ENCODE peak calls at places on chromosomes 11 and 22, in six cellular contexts. S is PC-9, P is lower lobe of right lung, F is left ventricle myocardium inferior, M is RWPE1, X is foreskin fibroblast. T is an unnamed sample.

GRCh38 chr22:49790912-49791311 is 36.8 kb downstream of the BRD1 start:
- DNase-seq in S (no peak), P (no peak), F (no peak), M (no peak), X (peak), T (no peak)

GRCh38 chr11:8833568-8834275 is 77.3 kb upstream of the AKIP1 start:
- DNase-seq in S (peak), P (no peak), F (no peak), M (no peak), X (peak), T (no peak)

GRCh38 chr11:63534895-63535461 is 1.6 kb upstream of the PLAAT4 start:
- DNase-seq in S (no peak), P (no peak), F (no peak), M (no peak), X (no peak), T (no peak)

GRCh38 chr11:120169981-120170698 is 32.2 kb upstream of the TRIM29 start:
- DNase-seq in S (no peak), P (no peak), F (no peak), M (no peak), X (no peak), T (no peak)

GRCh38 chr22:26975381-26975780 is 318.0 kb downstream of the MIAT start:
- DNase-seq in S (no peak), P (no peak), F (no peak), M (peak), X (no peak), T (no peak)

GRCh38 chr11:124745835-124746620 is 6.0 kb downstream of the VSIG2 start:
- DNase-seq in S (no peak), P (no peak), F (no peak), M (peak), X (peak), T (no peak)

GRCh38 chr11:1532606-1533341 is 39.3 kb downstream of the DUSP8 start:
- DNase-seq in S (no peak), P (no peak), F (no peak), M (peak), X (peak), T (no peak)

GRCh38 chr22:27504854-27505253 is 296.7 kb downstream of the MN1 start:
- DNase-seq in S (no peak), P (no peak), F (no peak), M (no peak), X (no peak), T (no peak)

GRCh38 chr11:2767751-2768150 is 68.0 kb upstream of the KCNQ1OT1 start:
- DNase-seq in S (no peak), P (no peak), F (no peak), M (no peak), X (no peak), T (no peak)

GRCh38 chr11:75524576-75525432 is 937 bp downstream of the GDPD5 start:
- DNase-seq in S (no peak), P (no peak), F (no peak), M (no peak), X (no peak), T (no peak)

GRCh38 chr11:120128392-120129172 is 9.3 kb downstream of the TRIM29 start:
- DNase-seq in S (no peak), P (peak), F (peak), M (peak), X (peak), T (peak)

GRCh38 chr22:19761022-19761499 is 483 bp downstream of the TBX1 start:
- DNase-seq in S (no peak), P (no peak), F (no peak), M (no peak), X (no peak), T (no peak)

GRCh38 chr11:86247608-86248007 is 3.1 kb downstream of the EED start:
- DNase-seq in S (peak), P (no peak), F (no peak), M (peak), X (no peak), T (no peak)

GRCh38 chr11:128187829-128188228 is 399.5 kb downstream of the ETS1 start:
- DNase-seq in S (no peak), P (no peak), F (no peak), M (no peak), X (peak), T (no peak)

GRCh38 chr22:39234867-39235687 is 9.7 kb downstream of the PDGFB start:
- DNase-seq in S (peak), P (peak), F (peak), M (peak), X (no peak), T (no peak)

GRCh38 chr11:45655347-45655756 is 10.1 kb downstream of the CHST1 start:
- DNase-seq in S (no peak), P (peak), F (peak), M (peak), X (peak), T (no peak)

GRCh38 chr11:129973809-129974208 is 28.8 kb downstream of the PRDM10 start:
- DNase-seq in S (no peak), P (peak), F (peak), M (no peak), X (no peak), T (no peak)

GRCh38 chr11:68775951-68776388 is 24.6 kb upstream of the TESMIN start:
- DNase-seq in S (peak), P (no peak), F (no peak), M (no peak), X (no peak), T (no peak)

GRCh38 chr11:67516806-67517205 is 6.4 kb downstream of the CABP2 start:
- DNase-seq in S (no peak), P (no peak), F (no peak), M (no peak), X (no peak), T (no peak)

GRCh38 chr22:42717197-42717967 is 3.3 kb downstream of the A4GALT start:
- DNase-seq in S (no peak), P (no peak), F (no peak), M (no peak), X (peak), T (no peak)

GRCh38 chr22:32413715-32414114 is 1.7 kb upstream of the RTCB start:
- DNase-seq in S (no peak), P (no peak), F (no peak), M (peak), X (peak), T (no peak)

GRCh38 chr11:2266586-2267305 is 3.6 kb downstream of the ASCL2 start:
- DNase-seq in S (no peak), P (no peak), F (no peak), M (no peak), X (no peak), T (no peak)

GRCh38 chr22:24871611-24872205 is 65.7 kb downstream of the SGSM1 start:
- DNase-seq in S (no peak), P (no peak), F (no peak), M (no peak), X (no peak), T (no peak)

GRCh38 chr11:94876645-94877445 is 96.5 kb downstream of the CWC15 start:
- DNase-seq in S (no peak), P (peak), F (peak), M (peak), X (peak), T (no peak)

GRCh38 chr22:47460870-47461269 is 698.4 kb downstream of the TBC1D22A start:
- DNase-seq in S (no peak), P (no peak), F (no peak), M (no peak), X (no peak), T (no peak)

GRCh38 chr11:28799316-28799715 is 691.1 kb downstream of the METTL15 start:
- DNase-seq in S (no peak), P (no peak), F (no peak), M (no peak), X (no peak), T (no peak)

DNA sequence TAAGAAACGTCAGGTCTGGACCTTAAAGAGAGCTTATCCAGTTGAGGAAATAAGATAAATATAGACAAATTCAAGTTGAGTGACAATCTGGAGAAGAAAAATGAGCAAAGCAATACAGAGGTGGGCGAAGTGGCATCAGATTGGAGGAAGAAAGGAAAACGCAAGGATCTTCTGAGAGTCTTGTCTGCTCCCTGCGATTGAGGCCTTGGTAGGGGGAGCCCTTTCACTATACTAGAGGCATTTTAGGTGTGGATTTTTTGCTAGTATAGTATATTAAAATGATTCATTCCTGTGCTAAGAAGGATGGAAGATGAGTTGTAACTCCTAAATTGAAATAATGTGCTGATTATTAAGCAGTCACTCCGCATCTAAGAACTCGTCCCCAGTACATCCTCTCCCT is 8.1 kb downstream of the NUP50 start:
- DNase-seq in S (no peak), P (no peak), F (no peak), M (no peak), X (no peak), T (no peak)
- TF ChIP-seq CTCF in S (no peak), P (no peak), F (no peak), M (no peak), X (no peak), T (no peak)

GRCh38 chr11:114883472-114883871 is 205.1 kb downstream of the NXPE2 start:
- DNase-seq in S (no peak), P (no peak), F (peak), M (no peak), X (no peak), T (no peak)
- TF ChIP-seq CTCF in S (no peak), P (no peak), F (no peak), M (no peak), X (no peak), T (no peak)

GRCh38 chr22:35564975-35565867 is 24.6 kb downstream of the RASD2 start:
- DNase-seq in S (no peak), P (no peak), F (no peak), M (no peak), X (peak), T (no peak)
- TF ChIP-seq CTCF in S (no peak), P (no peak), F (no peak), M (no peak), X (no peak), T (no peak)

GRCh38 chr11:61532136-61533038 is 23.8 kb downstream of the LRRC10B start:
- DNase-seq in S (no peak), P (no peak), F (no peak), M (peak), X (peak), T (no peak)
- TF ChIP-seq CTCF in S (peak), P (peak), F (peak), M (peak), X (peak), T (peak)

GRCh38 chr11:13184295-13184794 is 93.2 kb upstream of the BMAL1 start:
- DNase-seq in S (no peak), P (no peak), F (no peak), M (no peak), X (no peak), T (no peak)

GRCh38 chr11:13183826-13184196 is 93.8 kb upstream of the BMAL1 start:
- DNase-seq in S (no peak), P (no peak), F (no peak), M (no peak), X (no peak), T (no peak)

GRCh38 chr11:13188179-13188578 is 89.4 kb upstream of the BMAL1 start:
- DNase-seq in S (no peak), P (no peak), F (no peak), M (no peak), X (no peak), T (no peak)

DNA sequence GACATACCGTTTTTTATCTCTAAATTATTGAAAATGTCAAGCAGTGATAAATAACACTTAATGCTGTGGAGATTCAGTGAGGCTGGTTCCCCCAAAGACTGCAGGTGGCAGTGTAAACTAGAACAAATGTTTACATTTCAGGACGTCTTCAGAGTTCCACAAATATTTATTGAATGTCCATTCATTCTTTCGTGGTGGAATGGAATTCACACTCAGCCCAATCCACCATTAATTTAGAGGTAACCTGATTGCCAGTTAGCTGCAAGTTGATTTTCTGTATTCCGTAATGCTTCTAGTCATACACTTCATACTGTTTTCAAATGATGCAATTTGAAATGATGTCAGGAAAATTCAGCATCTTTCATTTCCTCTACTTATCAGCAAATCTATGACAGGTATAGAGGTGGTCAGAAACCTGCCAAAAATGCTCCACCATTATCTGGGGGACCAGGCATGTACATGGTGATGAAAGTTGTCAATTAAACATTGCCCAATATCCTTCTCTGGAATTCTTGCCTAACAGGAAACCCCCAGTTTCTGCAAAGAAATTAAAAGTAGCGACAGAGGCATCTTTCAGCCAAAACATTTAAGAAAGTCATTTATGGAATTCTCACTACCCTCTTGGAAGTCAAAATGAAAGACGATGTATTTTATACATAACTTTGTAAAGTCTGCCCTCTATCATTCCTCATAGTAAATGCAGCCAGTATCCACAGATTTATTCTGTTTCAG is 94.3 kb upstream of the BMAL1 start:
- DNase-seq in S (peak), P (no peak), F (no peak), M (peak), X (peak), T (no peak)
- TF ChIP-seq CTCF in S (peak), P (peak), F (peak), M (peak), X (peak), T (peak)